ENCODE peak calls at places on chromosomes 1 and 21, in four cellular contexts. T is brain microvascular endothelial cell; M is H7; W is activated CD4-positive, alpha-beta T cell treated with anti-CD3 and anti-CD28 coated beads for 4 hours. C is an unnamed sample.

GRCh38 chr1:185318431-185319151 is 1.5 kb upstream of the IVNS1ABP start:
- DNase-seq in W (no peak), T (no peak), M (no peak), C (no peak)

GRCh38 chr21:30434033-30434631 is 4.1 kb downstream of the KRTAP13-4 start:
- DNase-seq in T (peak), M (peak), W (no peak), C (peak)

GRCh38 chr1:218374401-218374848 is 29.3 kb downstream of the TGFB2 start:
- DNase-seq in M (no peak), W (no peak), T (no peak), C (no peak)

GRCh38 chr1:169318845-169319244 is 48.8 kb downstream of the NME7 start:
- DNase-seq in T (no peak), M (no peak), W (no peak), C (no peak)

GRCh38 chr1:54220004-54220811 is 20.2 kb downstream of the MRPL37 start:
- DNase-seq in T (peak), M (no peak), W (no peak), C (no peak)

GRCh38 chr1:203696673-203697072 is 68.3 kb upstream of the LAX1 start:
- DNase-seq in T (no peak), M (no peak), W (no peak), C (no peak)

GRCh38 chr1:34156739-34157138 is 8.3 kb downstream of the CSMD2 start:
- DNase-seq in M (peak), W (no peak), T (no peak), C (peak)

GRCh38 chr1:110492573-110492972 is 26.4 kb downstream of the KCNA10 start:
- DNase-seq in T (no peak), W (no peak), M (peak), C (no peak)